ENCODE peak calls at places on chromosomes 6 and 20, in five cellular contexts. S is MCF 10A, O is A549, U is nephron progenitor cell, G is cardiac fibroblast. L is an unnamed sample.

GRCh38 chr20:22998476-22998875 is 36.6 kb upstream of the SSTR4 start:
- DNase-seq in G (no peak), S (no peak), U (no peak), O (no peak), L (no peak)

GRCh38 chr20:50330504-50331313 is 140.1 kb downstream of the CEBPB start:
- DNase-seq in O (no peak), G (peak), U (no peak), S (no peak), L (no peak)

GRCh38 chr6:3571206-3571815 is 114.5 kb upstream of the SLC22A23 start:
- DNase-seq in S (no peak), O (no peak), G (peak), U (no peak), L (no peak)

GRCh38 chr20:46523696-46524328 is 10.5 kb upstream of the ZNF334 start:
- DNase-seq in S (peak), O (no peak), G (peak), U (peak), L (no peak)

GRCh38 chr6:98946877-98947410 is 802 bp downstream of the FBXL4 start:
- DNase-seq in S (peak), U (no peak), G (peak), O (no peak), L (no peak)

GRCh38 chr20:17898548-17898994 is 70.0 kb downstream of the SNX5 start:
- DNase-seq in U (peak), S (peak), O (peak), G (peak), L (peak)

GRCh38 chr6:51025082-51025777 is 206.6 kb downstream of the TFAP2B start:
- DNase-seq in G (no peak), S (peak), O (no peak), U (no peak), L (no peak)

GRCh38 chr6:166540631-166541331 is 45.7 kb downstream of the RAMACL start:
- DNase-seq in O (no peak), G (no peak), S (peak), U (no peak), L (no peak)

GRCh38 chr20:60078351-60079250 is 120.4 kb downstream of the CDH26 start:
- DNase-seq in O (no peak), U (no peak), G (no peak), S (peak), L (no peak)

GRCh38 chr20:21971436-21971835 is 266.0 kb downstream of the PAX1 start:
- DNase-seq in O (no peak), U (no peak), S (no peak), G (no peak), L (no peak)

GRCh38 chr20:13277663-13278295 is 56.7 kb downstream of the ISM1 start:
- DNase-seq in G (no peak), O (no peak), U (no peak), S (peak), L (no peak)

GRCh38 chr20:21464916-21465315 is 48.9 kb downstream of the NKX2-2 start:
- DNase-seq in O (no peak), G (no peak), U (no peak), S (no peak), L (no peak)

GRCh38 chr6:24484657-24485318 is 4.6 kb downstream of the GPLD1 start:
- DNase-seq in S (no peak), O (no peak), U (no peak), G (no peak), L (no peak)

GRCh38 chr20:54550776-54551396 is 75.5 kb downstream of the DOK5 start:
- DNase-seq in O (no peak), U (no peak), S (no peak), G (no peak), L (no peak)

GRCh38 chr20:44069203-44069931 is 117.6 kb downstream of the JPH2 start:
- DNase-seq in O (no peak), U (no peak), G (no peak), S (no peak), L (no peak)

GRCh38 chr6:143299253-143300166 is 151.0 kb downstream of the ADAT2 start:
- DNase-seq in S (no peak), O (no peak), G (no peak), U (no peak), L (no peak)

GRCh38 chr20:36097331-36097730 is 57.2 kb upstream of the EPB41L1 start:
- DNase-seq in G (peak), S (peak), O (no peak), U (no peak), L (no peak)

GRCh38 chr6:112086744-112087135 is 542 bp downstream of the TUBE1 start:
- DNase-seq in G (peak), U (no peak), S (peak), O (peak), L (no peak)

GRCh38 chr6:12866422-12867029 is 150.0 kb downstream of the PHACTR1 start:
- DNase-seq in G (no peak), O (no peak), S (no peak), U (no peak), L (no peak)

GRCh38 chr6:33590531-33591198 is 10.6 kb upstream of the BAK1 start:
- DNase-seq in S (peak), U (no peak), G (no peak), O (peak), L (no peak)

GRCh38 chr6:124053315-124053714 is 249.7 kb downstream of the NKAIN2 start:
- DNase-seq in G (no peak), S (no peak), U (no peak), O (no peak), L (no peak)

GRCh38 chr6:121826156-121826810 is 390.8 kb downstream of the GJA1 start:
- DNase-seq in G (peak), U (no peak), S (peak), O (peak), L (no peak)

GRCh38 chr6:41682497-41682961 is 44.3 kb downstream of the MDFI start:
- DNase-seq in O (no peak), G (no peak), S (no peak), U (no peak), L (no peak)

GRCh38 chr6:21740719-21741118 is 147.2 kb downstream of the SOX4 start:
- DNase-seq in O (no peak), G (peak), S (no peak), U (no peak), L (no peak)

GRCh38 chr20:15446373-15446772 is 1109.0 kb upstream of the FLRT3 start:
- DNase-seq in G (no peak), O (no peak), S (peak), U (peak), L (no peak)

GRCh38 chr20:17732907-17733521 is 33.2 kb downstream of the BANF2 start:
- DNase-seq in G (no peak), U (no peak), S (no peak), O (no peak), L (no peak)

GRCh38 chr6:128641701-128642100 is 121.3 kb upstream of the PTPRK start:
- DNase-seq in S (no peak), U (no peak), O (no peak), G (no peak), L (no peak)

GRCh38 chr6:91081452-91082067 is 494.7 kb upstream of the MAP3K7 start:
- DNase-seq in U (peak), G (peak), S (peak), O (peak), L (no peak)

GRCh38 chr20:38961530-38962043 is 557 bp upstream of the DHX35 start:
- DNase-seq in U (no peak), O (peak), S (no peak), G (no peak), L (no peak)

GRCh38 chr6:37059344-37060194 is 54.1 kb downstream of the FGD2 start:
- DNase-seq in S (peak), U (peak), G (peak), O (peak), L (no peak)

GRCh38 chr6:3756516-3757010 is 5.0 kb upstream of the PXDC1 start:
- DNase-seq in O (no peak), U (no peak), S (no peak), G (no peak), L (no peak)

GRCh38 chr20:47392721-47393073 is 36.2 kb upstream of the ZMYND8 start:
- DNase-seq in O (no peak), U (no peak), S (peak), G (no peak), L (no peak)

GRCh38 chr6:132261354-132261753 is 139.9 kb downstream of the MOXD1 start:
- DNase-seq in U (no peak), G (no peak), O (no peak), S (peak), L (no peak)

GRCh38 chr6:170545405-170545804 is 7.7 kb downstream of the PSMB1 start:
- DNase-seq in U (no peak), G (no peak), O (no peak), S (no peak), L (no peak)

GRCh38 chr6:151070666-151071065 is 169.1 kb upstream of the AKAP12 start:
- DNase-seq in O (no peak), U (no peak), S (no peak), G (peak), L (no peak)

GRCh38 chr20:32435449-32436107 is 77.4 kb downstream of the ASXL1 start:
- DNase-seq in S (no peak), O (no peak), G (no peak), U (no peak), L (no peak)

GRCh38 chr20:34083137-34083536 is 28.9 kb downstream of the EIF2S2 start:
- DNase-seq in O (no peak), U (no peak), G (peak), S (peak), L (no peak)

GRCh38 chr20:10225439-10226080 is 6.9 kb downstream of the SNAP25 start:
- DNase-seq in S (no peak), U (peak), G (peak), O (peak), L (no peak)
- TF ChIP-seq CTCF in S (peak), U (peak), G (peak), O (peak), L (peak)

GRCh38 chr6:31827286-31828079 is at the start of gene HSPA1B:
- DNase-seq in O (peak), U (peak), S (peak), G (peak), L (peak)
- TF ChIP-seq CTCF in O (no peak), U (no peak), S (no peak), G (no peak), L (no peak)

GRCh38 chr20:25129908-25130307 is 48.0 kb upstream of the VSX1 start:
- DNase-seq in O (no peak), U (no peak), S (no peak), G (no peak), L (no peak)
- TF ChIP-seq CTCF in O (no peak), U (no peak), S (no peak), G (no peak), L (no peak)

GRCh38 chr6:89081423-89082322 is 1.1 kb downstream of the PNRC1 start:
- DNase-seq in S (peak), G (peak), U (peak), O (peak), L (peak)
- TF ChIP-seq CTCF in S (peak), G (no peak), U (no peak), O (no peak), L (peak)

L was measured in progenitor cell of endocrine pancreas.